ENCODE peak calls at places on chromosomes 3 and 15, in nine cellular contexts. A, T, X, H, J, V, I, Z and K are unnamed samples.
A peak's percentile ranks its signal among the peaks of the same experiment; 100 is the strongest.

GRCh38 chr3:178602864-178603263 is 66.6 kb downstream of the KCNMB2 start:
- DNase-seq in A (no peak), T (no peak), X (no peak), H (no peak), J (no peak), V (no peak), I (no peak), Z (peak; percentile 63), K (no peak)

GRCh38 chr3:12902181-12902999 is 61.0 kb upstream of the RPL32 start:
- DNase-seq in A (no peak), T (no peak), X (no peak), H (peak; percentile 61), J (no peak), V (no peak), I (no peak), Z (no peak), K (no peak)

GRCh38 chr3:49153349-49153912 is 12.7 kb downstream of the CCDC71 start:
- DNase-seq in A (no peak), T (no peak), X (no peak), H (no peak), J (no peak), V (no peak), I (no peak), Z (no peak), K (no peak)

GRCh38 chr3:30655187-30655812 is 48.9 kb downstream of the TGFBR2 start:
- DNase-seq in A (peak; percentile 38), T (no peak), X (peak; percentile 79), H (no peak), J (no peak), V (no peak), I (no peak), Z (no peak), K (no peak)

GRCh38 chr3:32082727-32083126 is 23.7 kb upstream of the GPD1L start:
- DNase-seq in A (no peak), T (no peak), X (no peak), H (no peak), J (no peak), V (no peak), I (no peak), Z (no peak), K (no peak)

GRCh38 chr3:43023066-43023465 is 44.0 kb downstream of the GASK1A start:
- DNase-seq in A (no peak), T (no peak), X (no peak), H (no peak), J (no peak), V (no peak), I (no peak), Z (no peak), K (no peak)

GRCh38 chr3:80384811-80385210 is 617.0 kb upstream of the ROBO1 start:
- DNase-seq in A (no peak), T (no peak), X (no peak), H (no peak), J (no peak), V (no peak), I (no peak), Z (no peak), K (no peak)

GRCh38 chr3:123444023-123444422 is 4.9 kb downstream of the ADCY5 start:
- DNase-seq in A (no peak), T (no peak), X (no peak), H (no peak), J (no peak), V (no peak), I (no peak), Z (no peak), K (no peak)

GRCh38 chr15:31605467-31605931 is 278.9 kb downstream of the KLF13 start:
- DNase-seq in A (no peak), T (no peak), X (no peak), H (no peak), J (no peak), V (no peak), I (no peak), Z (no peak), K (no peak)

GRCh38 chr15:40844543-40844981 is 714 bp downstream of the SPINT1 start:
- DNase-seq in A (peak; percentile 10), T (no peak), X (no peak), H (peak; percentile 60), J (peak; percentile 60), V (peak; percentile 65), I (no peak), Z (no peak), K (no peak)

GRCh38 chr3:43879166-43879565 is 188.4 kb downstream of the ABHD5 start:
- DNase-seq in A (no peak), T (no peak), X (peak; percentile 14), H (no peak), J (peak; percentile 32), V (no peak), I (no peak), Z (no peak), K (no peak)

GRCh38 chr3:50616003-50616769 is 765 bp upstream of the MAPKAPK3 start:
- DNase-seq in A (peak; percentile 81), T (peak; percentile 57), X (peak; percentile 83), H (peak; percentile 88), J (peak; percentile 74), V (peak; percentile 89), I (peak; percentile 43), Z (no peak), K (no peak)

GRCh38 chr3:58084788-58085543 is 76.7 kb downstream of the FLNB start:
- DNase-seq in A (no peak), T (no peak), X (no peak), H (no peak), J (no peak), V (no peak), I (no peak), Z (no peak), K (no peak)

GRCh38 chr15:88615303-88616107 is 5.6 kb upstream of the AEN start:
- DNase-seq in A (no peak), T (no peak), X (no peak), H (no peak), J (no peak), V (no peak), I (no peak), Z (no peak), K (no peak)

GRCh38 chr3:189512824-189513223 is 118.4 kb upstream of the TP63 start:
- DNase-seq in A (no peak), T (no peak), X (no peak), H (no peak), J (no peak), V (no peak), I (no peak), Z (no peak), K (no peak)

GRCh38 chr15:49988766-49989165 is 130.3 kb downstream of the ATP8B4 start:
- DNase-seq in A (no peak), T (no peak), X (no peak), H (no peak), J (no peak), V (no peak), I (no peak), Z (no peak), K (no peak)

GRCh38 chr3:155391583-155391982 is 98.1 kb upstream of the STRIT1 start:
- DNase-seq in A (no peak), T (no peak), X (no peak), H (peak; percentile 44), J (no peak), V (no peak), I (no peak), Z (no peak), K (no peak)

GRCh38 chr3:194204036-194204792 is 68.3 kb downstream of the HES1 start:
- DNase-seq in A (no peak), T (no peak), X (no peak), H (no peak), J (peak; percentile 46), V (peak; percentile 49), I (no peak), Z (no peak), K (no peak)

GRCh38 chr3:136193273-136194043 is 2.7 kb downstream of the MSL2 start:
- DNase-seq in A (no peak), T (peak; percentile 27), X (peak; percentile 28), H (no peak), J (no peak), V (no peak), I (no peak), Z (no peak), K (no peak)

GRCh38 chr3:51949121-51949520 is 6.1 kb upstream of the GPR62 start:
- DNase-seq in A (no peak), T (no peak), X (no peak), H (peak; percentile 20), J (no peak), V (no peak), I (no peak), Z (no peak), K (no peak)

GRCh38 chr15:70698991-70699390 is 64.4 kb downstream of the UACA start:
- DNase-seq in A (no peak), T (no peak), X (no peak), H (no peak), J (no peak), V (no peak), I (no peak), Z (no peak), K (no peak)

GRCh38 chr3:50516048-50516871 is 12.8 kb upstream of the CACNA2D2 start:
- DNase-seq in A (no peak), T (no peak), X (no peak), H (peak; percentile 78), J (no peak), V (peak; percentile 84), I (no peak), Z (no peak), K (no peak)

GRCh38 chr3:44104668-44105321 is 136.9 kb upstream of the TOPAZ1 start:
- DNase-seq in A (no peak), T (no peak), X (peak; percentile 11), H (no peak), J (peak; percentile 56), V (no peak), I (no peak), Z (no peak), K (no peak)

GRCh38 chr3:57161131-57161538 is 4.0 kb downstream of the IL17RD start:
- DNase-seq in A (no peak), T (no peak), X (no peak), H (no peak), J (no peak), V (no peak), I (no peak), Z (no peak), K (no peak)